ENCODE peak calls at places on chromosome 4, in six cellular contexts. F is K562, M is HCT116, P is HepG2, H is SK-N-SH, Z is H1. E is an unnamed sample.

GRCh38 chr4:124322234-124322831 is 390.2 kb downstream of the ANKRD50 start:
- DNase-seq in F (peak; percentile 15), M (peak; percentile 8), P (peak; percentile 8), H (peak; percentile 25), Z (no peak), E (peak; percentile 17)

GRCh38 chr4:68874507-68874906 is 58.7 kb downstream of the UGT2B10 start:
- DNase-seq in F (no peak), M (no peak), P (no peak), H (no peak), Z (no peak), E (no peak)

GRCh38 chr4:4717692-4718091 is 141.8 kb upstream of the MSX1 start:
- DNase-seq in F (no peak), M (no peak), P (no peak), H (no peak), Z (no peak), E (no peak)

GRCh38 chr4:44985938-44986337 is 259.6 kb upstream of the GNPDA2 start:
- DNase-seq in F (no peak), M (no peak), P (no peak), H (no peak), Z (no peak), E (no peak)

GRCh38 chr4:173167793-173168395 is 717 bp upstream of the GALNT7 start:
- DNase-seq in F (peak; percentile 48), M (peak; percentile 52), P (no peak), H (peak; percentile 63), Z (no peak), E (no peak)

GRCh38 chr4:154312246-154312645 is 179.4 kb downstream of the DCHS2 start:
- DNase-seq in F (no peak), M (no peak), P (no peak), H (no peak), Z (no peak), E (no peak)

GRCh38 chr4:184417802-184418511 is 56.4 kb downstream of the IRF2 start:
- DNase-seq in F (peak; percentile 47), M (peak; percentile 51), P (peak; percentile 27), H (no peak), Z (no peak), E (peak; percentile 39)

GRCh38 chr4:2800691-2801596 is 8.1 kb downstream of the SH3BP2 start:
- DNase-seq in F (peak; percentile 73), M (no peak), P (peak; percentile 92), H (peak; percentile 76), Z (peak; percentile 80), E (no peak)

GRCh38 chr4:36290641-36291040 is 9.2 kb downstream of the DTHD1 start:
- DNase-seq in F (no peak), M (no peak), P (no peak), H (no peak), Z (no peak), E (no peak)

GRCh38 chr4:3464349-3464905 is 1.3 kb downstream of the DOK7 start:
- DNase-seq in F (no peak), M (no peak), P (no peak), H (no peak), Z (no peak), E (no peak)

GRCh38 chr4:175536852-175537453 is 275.1 kb downstream of the GPM6A start:
- DNase-seq in F (peak; percentile 17), M (peak; percentile 72), P (peak; percentile 35), H (peak; percentile 25), Z (no peak), E (peak; percentile 62)

GRCh38 chr4:151743128-151743854 is 17.5 kb downstream of the GATB start:
- DNase-seq in F (no peak), M (no peak), P (no peak), H (no peak), Z (no peak), E (no peak)

GRCh38 chr4:135731681-135732080 is 1530.1 kb upstream of the PABPC4L start:
- DNase-seq in F (no peak), M (no peak), P (no peak), H (no peak), Z (no peak), E (no peak)

GRCh38 chr4:118331352-118331751 is 21.5 kb downstream of the PRSS12 start:
- DNase-seq in F (no peak), M (no peak), P (no peak), H (no peak), Z (no peak), E (no peak)

GRCh38 chr4:65508169-65508568 is 162.1 kb downstream of the EPHA5 start:
- DNase-seq in F (no peak), M (no peak), P (no peak), H (no peak), Z (no peak), E (no peak)

GRCh38 chr4:183249854-183250253 is 70.2 kb downstream of the CLDN22 start:
- DNase-seq in F (no peak), M (no peak), P (peak; percentile 16), H (peak; percentile 57), Z (no peak), E (no peak)

GRCh38 chr4:27094785-27095184 is 234.1 kb downstream of the STIM2 start:
- DNase-seq in F (no peak), M (no peak), P (no peak), H (no peak), Z (peak; percentile 10), E (no peak)

GRCh38 chr4:4859799-4860380 is 425 bp downstream of the MSX1 start:
- DNase-seq in F (no peak), M (no peak), P (no peak), H (peak; percentile 71), Z (no peak), E (no peak)

GRCh38 chr4:103996637-103997036 is 276.9 kb upstream of the TACR3 start:
- DNase-seq in F (no peak), M (peak; percentile 78), P (peak; percentile 45), H (no peak), Z (no peak), E (peak; percentile 28)
- TF ChIP-seq CTCF in F (no peak), M (no peak), P (no peak), H (no peak), Z (no peak), E (no peak)

GRCh38 chr4:882646-883045 is 49.5 kb downstream of the GAK start:
- DNase-seq in F (no peak), M (no peak), P (no peak), H (no peak), Z (no peak), E (no peak)
- TF ChIP-seq POLR2AphosphoS5 in F (no peak), M (no peak), P (no peak), H (no peak), Z (no peak), E (no peak)

DNA sequence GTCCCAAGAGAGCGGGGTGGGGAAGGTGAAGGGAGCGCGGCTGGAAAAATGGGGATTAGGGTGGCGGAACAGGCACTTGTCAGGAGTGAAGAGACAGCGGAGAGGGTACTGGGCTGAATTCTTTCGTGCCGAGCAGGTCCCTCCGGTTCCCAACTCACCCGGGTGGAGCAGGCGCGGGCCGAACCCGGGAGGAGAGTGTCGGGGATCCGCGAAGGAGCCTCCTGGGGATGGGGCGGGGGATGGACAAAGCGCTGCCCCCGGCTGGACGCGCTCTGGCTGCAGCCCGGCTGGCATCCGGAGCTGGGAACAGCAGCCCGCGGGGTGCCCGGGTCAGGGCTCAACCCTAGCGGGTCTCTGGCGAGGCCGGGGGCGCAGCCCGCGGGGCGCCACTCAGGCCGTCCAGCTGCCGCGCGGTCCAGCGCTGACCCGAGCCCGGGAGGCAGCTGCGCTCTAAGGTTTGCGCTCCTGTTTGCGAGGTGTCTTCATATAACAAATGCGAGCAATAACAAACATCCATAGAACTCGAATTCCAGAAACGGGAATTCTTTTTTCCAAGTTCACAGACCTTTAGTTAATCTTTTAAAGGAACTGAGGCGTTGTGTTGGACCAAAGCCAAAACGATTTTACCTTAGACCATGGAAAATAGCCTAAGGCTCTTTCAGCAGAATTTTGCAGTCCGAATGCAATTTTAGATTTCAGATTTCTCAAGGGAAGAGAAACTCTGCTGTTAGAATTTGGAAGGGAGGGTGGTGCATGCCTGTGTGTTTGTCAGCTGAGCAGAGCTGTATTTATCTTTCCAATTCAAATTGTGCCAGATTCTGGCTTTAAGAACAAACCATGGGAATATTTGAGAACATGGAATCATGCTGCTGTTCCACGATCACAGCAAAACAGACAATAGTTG is 707 bp downstream of the NPY5R start:
- DNase-seq in F (no peak), M (no peak), P (no peak), H (peak; percentile 47), Z (no peak), E (no peak)
- TF ChIP-seq SIN3A in F (no peak), M (no peak), P (no peak), H (no peak), Z (no peak), E (no peak)

GRCh38 chr4:163048447-163048846 is 118.2 kb downstream of the NAF1 start:
- DNase-seq in F (peak; percentile 25), M (peak; percentile 34), P (peak; percentile 21), H (peak; percentile 24), Z (no peak), E (no peak)
- TF ChIP-seq CTCF in F (peak; percentile 66), M (peak; percentile 61), P (peak; percentile 47), H (peak; percentile 60), Z (peak; percentile 66), E (peak; percentile 50)

GRCh38 chr4:185554243-185555126 is 19.2 kb upstream of the PDLIM3 start:
- DNase-seq in F (no peak), M (no peak), P (no peak), H (no peak), Z (no peak), E (no peak)

GRCh38 chr4:185560316-185560715 is 25.0 kb upstream of the PDLIM3 start:
- DNase-seq in F (no peak), M (no peak), P (no peak), H (no peak), Z (no peak), E (no peak)

GRCh38 chr4:185562531-185562930 is 27.2 kb upstream of the PDLIM3 start:
- DNase-seq in F (no peak), M (no peak), P (no peak), H (no peak), Z (no peak), E (no peak)

GRCh38 chr4:185564355-185564754 is 29.0 kb upstream of the PDLIM3 start:
- DNase-seq in F (no peak), M (no peak), P (no peak), H (no peak), Z (no peak), E (no peak)

DNA sequence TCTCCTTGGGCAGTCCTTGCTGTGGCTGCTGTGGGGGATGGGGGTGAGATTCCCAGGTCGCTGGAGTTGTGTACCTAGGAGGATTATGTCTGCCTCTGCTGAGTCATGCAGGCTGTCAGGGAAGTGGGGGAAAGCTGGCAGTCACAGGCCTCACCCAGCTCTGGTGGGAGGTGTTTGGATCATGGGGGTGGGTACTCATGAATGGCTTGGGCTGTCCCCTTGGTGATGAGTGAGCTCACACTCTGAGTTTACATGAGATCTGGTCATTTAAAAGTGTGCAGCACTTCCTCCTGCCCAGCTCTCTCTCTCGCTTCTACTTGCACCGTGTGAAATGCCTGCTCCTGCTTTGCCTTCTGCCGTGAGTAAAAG is 24.6 kb upstream of the PDLIM3 start:
- DNase-seq in F (no peak), M (no peak), P (peak; percentile 61), H (no peak), Z (no peak), E (no peak)
- TF ChIP-seq POLR2AphosphoS5 in F (no peak), M (no peak), P (no peak), H (no peak), Z (no peak), E (no peak)